ENCODE peak calls at places on chromosome 1, in six cellular contexts. E is effector memory CD4-positive, alpha-beta T cell; M is lower lobe of right lung; O is GM12864; Z is mucosa of descending colon; C is heart right ventricle. J is an unnamed sample.

GRCh38 chr1:83901547-83902155 is 97.3 kb downstream of the TTLL7 start:
- DNase-seq in E (no peak), M (no peak), O (no peak), Z (no peak), C (no peak), J (no peak)

GRCh38 chr1:65421341-65422174 is 1.1 kb downstream of the LEPR start:
- DNase-seq in E (no peak), M (no peak), O (no peak), Z (no peak), C (no peak), J (no peak)

GRCh38 chr1:32508751-32509140 is 30.5 kb upstream of the ZBTB8A start:
- DNase-seq in E (no peak), M (no peak), O (no peak), Z (no peak), C (no peak), J (no peak)

GRCh38 chr1:183349201-183349711 is 68.9 kb downstream of the NMNAT2 start:
- DNase-seq in E (no peak), M (no peak), O (no peak), Z (no peak), C (peak; percentile 20), J (no peak)

GRCh38 chr1:198234511-198235251 is 77.9 kb downstream of the NEK7 start:
- DNase-seq in E (no peak), M (no peak), O (no peak), Z (no peak), C (no peak), J (no peak)

GRCh38 chr1:16237343-16237830 is 404 bp upstream of the CPLANE2 start:
- DNase-seq in E (no peak), M (no peak), O (no peak), Z (no peak), C (no peak), J (no peak)

GRCh38 chr1:37949524-37950152 is 2.8 kb upstream of the INPP5B start:
- DNase-seq in E (no peak), M (no peak), O (no peak), Z (no peak), C (no peak), J (no peak)

GRCh38 chr1:111467805-111468716 is 5.7 kb upstream of the C1orf162 start:
- DNase-seq in E (no peak), M (no peak), O (no peak), Z (no peak), C (no peak), J (no peak)

GRCh38 chr1:31004231-31004621 is 61.3 kb downstream of the PUM1 start:
- DNase-seq in E (no peak), M (no peak), O (no peak), Z (no peak), C (no peak), J (no peak)

GRCh38 chr1:32816676-32817158 is 441 bp downstream of the YARS1 start:
- DNase-seq in E (no peak), M (no peak), O (no peak), Z (no peak), C (peak; percentile 9), J (no peak)

GRCh38 chr1:4121293-4121684 is 221.2 kb upstream of the C1orf174 start:
- DNase-seq in E (no peak), M (no peak), O (no peak), Z (no peak), C (no peak), J (no peak)

GRCh38 chr1:205791568-205792180 is 16.4 kb upstream of the RAB29 start:
- DNase-seq in E (peak; percentile 44), M (peak; percentile 65), O (peak; percentile 8), Z (no peak), C (peak; percentile 67), J (peak; percentile 51)

GRCh38 chr1:60126733-60127132 is 53.2 kb upstream of the C1orf87 start:
- DNase-seq in E (no peak), M (no peak), O (no peak), Z (no peak), C (no peak), J (no peak)

GRCh38 chr1:30807318-30808066 is 49.9 kb upstream of the LAPTM5 start:
- DNase-seq in E (no peak), M (no peak), O (no peak), Z (no peak), C (peak; percentile 41), J (no peak)

GRCh38 chr1:10419351-10419750 is 10.9 kb upstream of the CENPS start:
- DNase-seq in E (no peak), M (no peak), O (no peak), Z (no peak), C (no peak), J (no peak)

GRCh38 chr1:158007949-158008386 is 14.5 kb downstream of the KIRREL1 start:
- DNase-seq in E (no peak), M (no peak), O (no peak), Z (no peak), C (no peak), J (no peak)

GRCh38 chr1:117258791-117259190 is 48.1 kb upstream of the VTCN1 start:
- DNase-seq in E (no peak), M (no peak), O (no peak), Z (no peak), C (no peak), J (no peak)

GRCh38 chr1:156859523-156860112 is 701 bp upstream of the INSRR start:
- DNase-seq in E (no peak), M (no peak), O (no peak), Z (no peak), C (peak; percentile 18), J (peak; percentile 37)
- H3K4me3 ChIP-seq in E (peak overlapping the region; percentile 60), M (peak overlapping the region; percentile 39), O (no peak overlapping the region), Z (no peak overlapping the region), C (peak overlapping the region; percentile 42), J (peak overlapping the region; percentile 73)

GRCh38 chr1:68231627-68232303 is 558 bp downstream of the WLS start:
- DNase-seq in E (no peak), M (peak; percentile 77), O (no peak), Z (peak; percentile 72), C (peak; percentile 66), J (no peak)
- H3K4me3 ChIP-seq in E (no peak overlapping the region), M (peak overlapping the region; percentile 84), O (no peak overlapping the region), Z (peak overlapping the region; percentile 33), C (peak overlapping the region; percentile 87), J (peak overlapping the region; percentile 19)

DNA sequence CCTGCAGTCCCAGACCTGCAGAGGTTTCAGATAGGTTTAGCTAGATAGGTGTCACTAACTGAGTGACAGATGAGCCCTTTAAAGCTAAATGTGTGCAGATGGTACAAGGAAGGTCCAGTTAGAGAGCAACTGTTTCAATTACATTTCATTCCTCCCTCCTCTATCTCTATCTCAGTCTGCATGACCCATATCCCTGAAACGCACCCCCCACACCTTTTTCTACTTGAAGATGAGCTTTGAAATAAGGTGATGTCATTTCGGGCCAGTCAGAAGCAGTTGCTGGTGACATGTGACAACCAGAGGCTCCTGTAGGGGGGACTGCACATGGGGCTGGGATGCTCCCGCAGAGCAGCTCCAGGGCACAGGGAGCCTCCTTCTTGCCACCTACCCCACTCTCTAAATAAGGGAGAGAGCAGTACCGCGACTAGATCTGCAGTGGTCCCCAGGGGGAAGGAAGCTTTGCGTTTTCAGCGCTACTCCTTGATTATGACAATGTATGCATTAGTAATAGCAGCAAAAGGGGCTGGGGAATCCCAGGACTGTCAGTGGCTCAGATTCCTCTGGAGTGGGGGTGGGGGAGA is 4.3 kb downstream of the ATP8B2 start:
- DNase-seq in E (no peak), M (no peak), O (no peak), Z (no peak), C (no peak), J (no peak)
- H3K4me3 ChIP-seq in E (peak overlapping the region; percentile 63), M (peak overlapping the region; percentile 53), O (no peak overlapping the region), Z (no peak overlapping the region), C (no peak overlapping the region), J (peak overlapping the region; percentile 77)

DNA sequence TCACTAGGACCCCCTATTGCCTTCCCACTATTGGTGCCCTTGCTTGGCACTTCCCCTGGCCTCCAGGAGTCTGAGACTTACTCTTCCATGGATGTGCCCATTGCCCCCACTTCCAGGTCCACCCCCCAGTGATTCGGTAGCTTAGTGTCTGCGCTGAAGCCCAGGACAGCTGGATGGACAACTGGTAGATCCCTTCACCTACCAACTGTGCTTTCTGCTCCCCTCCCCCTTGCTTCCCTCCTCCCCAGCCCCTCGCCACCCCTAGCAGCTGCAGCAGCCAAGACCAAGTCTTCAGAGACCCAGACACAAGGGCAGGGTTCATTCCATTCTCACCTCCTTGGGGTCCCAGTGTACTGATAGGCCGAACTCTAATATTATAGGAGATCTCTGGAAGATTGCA is 6.9 kb downstream of the LMNA start:
- DNase-seq in E (no peak), M (no peak), O (no peak), Z (no peak), C (no peak), J (no peak)
- H3K4me3 ChIP-seq in E (no peak overlapping the region), M (no peak overlapping the region), O (no peak overlapping the region), Z (no peak overlapping the region), C (peak overlapping the region; percentile 95), J (no peak overlapping the region)

GRCh38 chr1:234499119-234500039 is 20.4 kb upstream of the TARBP1 start:
- DNase-seq in E (peak; percentile 65), M (peak; percentile 94), O (no peak), Z (peak; percentile 92), C (peak; percentile 93), J (peak; percentile 84)
- H3K4me3 ChIP-seq in E (no peak overlapping the region), M (peak overlapping the region; percentile 21), O (peak overlapping the region; percentile 8), Z (no peak overlapping the region), C (peak overlapping the region; percentile 13), J (no peak overlapping the region)

J was measured in CD8-positive, alpha-beta T cell.